ENCODE peak calls at places on chromosomes 3 and 15, in six cellular contexts. Y is AG04450, E is suprapubic skin, R is thoracic aorta, K is neuronal stem cell, N is fibroblast of lung. L is an unnamed sample.

GRCh38 chr15:47720555-47720954 is 3.2 kb downstream of the SEMA6D start:
- DNase-seq in Y (no peak), E (no peak), R (no peak), K (no peak), N (peak), L (no peak)

GRCh38 chr3:114615535-114616064 is 321.8 kb downstream of the TIGIT start:
- DNase-seq in Y (no peak), E (no peak), R (no peak), K (no peak), N (no peak), L (no peak)

GRCh38 chr15:67082007-67082536 is 16.7 kb downstream of the SMAD3 start:
- DNase-seq in Y (no peak), E (no peak), R (no peak), K (no peak), N (no peak), L (no peak)

GRCh38 chr15:51883436-51883835 is 54.0 kb downstream of the TMOD3 start:
- DNase-seq in Y (peak), E (no peak), R (no peak), K (no peak), N (peak), L (no peak)

GRCh38 chr3:132785292-132785691 is 63.1 kb upstream of the NPHP3 start:
- DNase-seq in Y (no peak), E (no peak), R (no peak), K (no peak), N (peak), L (no peak)

GRCh38 chr15:36632196-36632595 is 52.8 kb downstream of the CDIN1 start:
- DNase-seq in Y (no peak), E (no peak), R (no peak), K (no peak), N (peak), L (no peak)

GRCh38 chr3:196179380-196180308 is 31.6 kb downstream of the ZDHHC19 start:
- DNase-seq in Y (peak), E (no peak), R (no peak), K (no peak), N (peak), L (no peak)

GRCh38 chr3:4042869-4043268 is 243.6 kb downstream of the LRRN1 start:
- DNase-seq in Y (no peak), E (no peak), R (no peak), K (no peak), N (no peak), L (no peak)

GRCh38 chr3:8443829-8444791 is 57.5 kb upstream of the LMCD1 start:
- DNase-seq in Y (peak), E (peak), R (peak), K (peak), N (peak), L (peak)

GRCh38 chr15:70236306-70237103 is 138.8 kb upstream of the TLE3 start:
- DNase-seq in Y (peak), E (no peak), R (no peak), K (no peak), N (peak), L (no peak)

GRCh38 chr15:70555713-70556112 is 207.6 kb downstream of the UACA start:
- DNase-seq in Y (no peak), E (peak), R (no peak), K (no peak), N (no peak), L (peak)

GRCh38 chr3:66809579-66809958 is 188.5 kb upstream of the KBTBD8 start:
- DNase-seq in Y (no peak), E (no peak), R (no peak), K (no peak), N (no peak), L (no peak)

GRCh38 chr3:101591071-101591470 is 17.1 kb downstream of the PCNP start:
- DNase-seq in Y (no peak), E (no peak), R (no peak), K (no peak), N (no peak), L (no peak)

GRCh38 chr3:169203631-169204550 is 459.6 kb downstream of the MECOM start:
- DNase-seq in Y (no peak), E (no peak), R (no peak), K (no peak), N (peak), L (no peak)

GRCh38 chr3:14148041-14148985 is 23.5 kb downstream of the TMEM43 start:
- DNase-seq in Y (no peak), E (no peak), R (no peak), K (no peak), N (no peak), L (peak)

GRCh38 chr15:32908135-32908801 is 190.5 kb downstream of the GREM1 start:
- DNase-seq in Y (peak), E (no peak), R (no peak), K (no peak), N (peak), L (no peak)

GRCh38 chr15:32909431-32909830 is 191.6 kb downstream of the GREM1 start:
- DNase-seq in Y (no peak), E (no peak), R (no peak), K (no peak), N (peak), L (no peak)

GRCh38 chr15:32905481-32905880 is 187.7 kb downstream of the GREM1 start:
- DNase-seq in Y (no peak), E (no peak), R (no peak), K (no peak), N (no peak), L (no peak)

GRCh38 chr15:32910839-32911238 is 193.0 kb downstream of the GREM1 start:
- DNase-seq in Y (no peak), E (no peak), R (no peak), K (no peak), N (no peak), L (no peak)

DNA sequence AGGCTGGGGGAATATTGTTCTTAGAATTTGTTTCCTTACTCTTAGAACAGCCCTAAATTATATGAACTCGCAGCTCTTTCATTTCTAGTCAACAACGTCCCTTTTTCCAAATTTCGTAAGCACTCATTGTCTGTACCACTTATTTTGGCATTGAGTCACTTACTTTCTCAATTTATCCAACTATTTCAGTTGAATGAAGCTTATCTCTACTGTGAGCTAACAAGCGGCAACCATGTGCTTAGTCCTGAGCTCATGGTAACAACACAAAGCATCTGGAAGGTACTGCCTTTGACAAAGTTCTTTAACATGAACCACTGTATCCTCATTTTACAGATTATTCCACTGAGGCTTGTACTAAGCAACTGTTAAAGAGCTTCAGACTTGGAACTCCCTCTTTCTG is 191.1 kb downstream of the GREM1 start:
- DNase-seq in Y (no peak), E (no peak), R (no peak), K (no peak), N (no peak), L (no peak)
- H3K27ac ChIP-seq in Y (no peak), E (no peak), R (no peak), K (no peak), N (peak), L (no peak)

GRCh38 chr3:37862712-37863551 is 1.3 kb downstream of the CTDSPL start:
- DNase-seq in Y (no peak), E (no peak), R (no peak), K (peak), N (peak), L (no peak)
- H3K27ac ChIP-seq in Y (peak), E (peak), R (peak), K (no peak), N (peak), L (peak)

DNA sequence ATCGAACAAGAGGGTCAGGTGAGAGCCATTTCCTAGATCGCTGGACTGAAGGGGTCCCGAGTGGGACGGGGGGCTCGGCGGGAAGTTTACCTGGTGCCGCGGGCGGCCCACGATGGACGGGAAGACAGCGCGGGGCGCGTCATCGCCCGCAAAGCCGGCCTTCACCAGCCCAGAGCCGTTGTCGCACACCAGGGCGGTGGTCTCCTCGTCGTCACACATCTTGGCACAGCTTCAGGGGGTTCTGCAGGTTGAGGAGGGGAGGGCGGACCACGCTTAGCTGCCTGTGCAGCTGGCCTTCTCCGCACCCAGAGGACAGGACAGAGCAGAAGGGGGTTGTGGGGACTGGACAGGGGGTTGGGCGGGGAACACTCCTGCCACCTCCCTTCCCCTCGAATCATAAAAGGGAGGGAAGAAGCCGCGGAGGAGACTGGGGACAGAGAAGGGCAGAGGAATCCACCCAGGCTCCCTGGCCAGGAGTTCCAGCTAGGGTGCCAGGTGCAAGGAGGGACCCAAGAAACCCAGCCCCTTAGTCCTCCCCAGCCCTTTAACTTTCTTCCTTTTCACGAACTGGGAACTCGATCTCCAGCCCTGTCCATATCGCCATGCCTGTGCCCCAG is 651 bp downstream of the ACTC1 start:
- DNase-seq in Y (no peak), E (no peak), R (no peak), K (no peak), N (no peak), L (no peak)
- H3K27ac ChIP-seq in Y (no peak), E (no peak), R (peak), K (no peak), N (no peak), L (peak)

DNA sequence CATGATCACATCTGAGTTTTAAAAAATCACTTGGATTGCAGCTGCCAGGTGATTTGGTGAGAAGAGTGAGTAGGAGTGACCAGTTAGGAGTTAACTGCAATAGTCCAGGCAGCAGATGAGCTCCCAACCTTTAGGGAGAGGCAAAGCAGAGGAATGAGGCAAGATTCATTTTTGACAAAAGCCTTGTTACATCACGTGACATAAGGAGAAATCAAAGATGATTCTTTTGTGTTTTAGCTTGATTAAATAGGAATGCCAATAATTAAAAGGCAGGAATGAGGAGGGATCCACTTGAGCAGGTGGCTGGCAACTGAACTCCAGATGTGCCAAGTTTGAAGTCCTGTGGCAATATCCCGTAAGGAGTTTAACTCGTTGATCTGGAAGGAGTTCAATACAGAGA is 2.5 kb downstream of the GATM start:
- DNase-seq in Y (no peak), E (no peak), R (no peak), K (no peak), N (no peak), L (no peak)
- H3K27ac ChIP-seq in Y (no peak), E (no peak), R (no peak), K (no peak), N (no peak), L (peak)

GRCh38 chr15:90035095-90035834 is 34.1 kb downstream of the ZNF710 start:
- DNase-seq in Y (no peak), E (peak), R (no peak), K (no peak), N (peak), L (peak)
- H3K27ac ChIP-seq in Y (no peak), E (peak), R (peak), K (peak), N (peak), L (peak)

GRCh38 chr15:63987979-63988378 is 58.3 kb downstream of the DAPK2 start:
- DNase-seq in Y (no peak), E (no peak), R (no peak), K (no peak), N (no peak), L (no peak)

GRCh38 chr15:63992300-63992699 is 54.0 kb downstream of the DAPK2 start:
- DNase-seq in Y (no peak), E (no peak), R (no peak), K (no peak), N (no peak), L (no peak)

GRCh38 chr15:63994073-63994600 is 52.1 kb downstream of the DAPK2 start:
- DNase-seq in Y (no peak), E (no peak), R (no peak), K (no peak), N (no peak), L (no peak)

GRCh38 chr15:63990449-63990848 is 55.8 kb downstream of the DAPK2 start:
- DNase-seq in Y (no peak), E (no peak), R (no peak), K (no peak), N (no peak), L (no peak)

DNA sequence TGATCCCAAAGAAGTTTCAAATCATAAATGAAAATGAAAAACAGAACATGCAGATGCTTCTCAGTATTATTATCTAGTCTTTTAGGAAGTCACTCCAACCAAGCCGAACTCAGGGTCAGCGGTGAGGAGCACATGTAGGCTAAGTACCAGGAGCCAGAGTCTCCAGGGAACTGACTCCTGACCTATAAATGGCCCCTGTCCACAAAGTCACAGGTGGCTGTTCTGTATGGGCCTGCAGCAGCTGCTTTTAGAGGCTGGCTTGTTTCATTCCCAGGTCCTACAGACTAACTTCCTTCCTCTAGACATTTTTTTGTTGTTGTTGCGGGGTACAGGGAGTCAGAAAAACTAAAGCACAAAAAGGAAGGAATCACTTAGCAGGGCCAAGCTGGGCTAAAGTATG is 54.6 kb downstream of the DAPK2 start:
- DNase-seq in Y (no peak), E (no peak), R (no peak), K (no peak), N (no peak), L (no peak)
- H3K27ac ChIP-seq in Y (no peak), E (no peak), R (no peak), K (no peak), N (no peak), L (no peak)

GRCh38 chr3:172259726-172260248 is 188.5 kb downstream of the GHSR start:
- DNase-seq in Y (no peak), E (no peak), R (no peak), K (no peak), N (peak), L (no peak)

GRCh38 chr3:172258616-172259015 is 189.6 kb downstream of the GHSR start:
- DNase-seq in Y (no peak), E (no peak), R (no peak), K (no peak), N (peak), L (no peak)

GRCh38 chr3:172259191-172259590 is 189.1 kb downstream of the GHSR start:
- DNase-seq in Y (no peak), E (no peak), R (no peak), K (no peak), N (peak), L (no peak)

GRCh38 chr3:172260381-172260780 is 187.9 kb downstream of the GHSR start:
- DNase-seq in Y (no peak), E (no peak), R (no peak), K (no peak), N (peak), L (no peak)

DNA sequence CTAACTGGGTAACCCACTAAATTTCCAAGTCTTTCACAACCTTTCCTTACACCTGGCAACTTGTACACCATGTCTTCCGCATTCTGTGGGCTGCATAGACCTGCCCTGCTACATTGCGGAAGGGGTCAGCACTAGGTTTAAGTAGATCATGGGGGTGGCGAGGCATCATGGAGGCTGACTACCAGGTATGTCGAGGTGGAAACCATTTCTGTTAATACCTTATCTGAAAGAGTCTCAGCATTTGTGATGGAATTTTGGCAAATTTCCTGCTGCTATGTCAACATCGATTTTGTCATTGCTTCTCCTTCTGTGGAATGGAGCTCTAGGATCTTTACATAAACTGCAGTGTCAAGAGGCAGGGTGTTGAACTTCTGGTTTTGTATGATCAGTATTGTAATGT is 187.2 kb downstream of the GHSR start:
- DNase-seq in Y (no peak), E (no peak), R (no peak), K (no peak), N (peak), L (no peak)
- H3K27ac ChIP-seq in Y (no peak), E (peak), R (peak), K (no peak), N (no peak), L (peak)

DNA sequence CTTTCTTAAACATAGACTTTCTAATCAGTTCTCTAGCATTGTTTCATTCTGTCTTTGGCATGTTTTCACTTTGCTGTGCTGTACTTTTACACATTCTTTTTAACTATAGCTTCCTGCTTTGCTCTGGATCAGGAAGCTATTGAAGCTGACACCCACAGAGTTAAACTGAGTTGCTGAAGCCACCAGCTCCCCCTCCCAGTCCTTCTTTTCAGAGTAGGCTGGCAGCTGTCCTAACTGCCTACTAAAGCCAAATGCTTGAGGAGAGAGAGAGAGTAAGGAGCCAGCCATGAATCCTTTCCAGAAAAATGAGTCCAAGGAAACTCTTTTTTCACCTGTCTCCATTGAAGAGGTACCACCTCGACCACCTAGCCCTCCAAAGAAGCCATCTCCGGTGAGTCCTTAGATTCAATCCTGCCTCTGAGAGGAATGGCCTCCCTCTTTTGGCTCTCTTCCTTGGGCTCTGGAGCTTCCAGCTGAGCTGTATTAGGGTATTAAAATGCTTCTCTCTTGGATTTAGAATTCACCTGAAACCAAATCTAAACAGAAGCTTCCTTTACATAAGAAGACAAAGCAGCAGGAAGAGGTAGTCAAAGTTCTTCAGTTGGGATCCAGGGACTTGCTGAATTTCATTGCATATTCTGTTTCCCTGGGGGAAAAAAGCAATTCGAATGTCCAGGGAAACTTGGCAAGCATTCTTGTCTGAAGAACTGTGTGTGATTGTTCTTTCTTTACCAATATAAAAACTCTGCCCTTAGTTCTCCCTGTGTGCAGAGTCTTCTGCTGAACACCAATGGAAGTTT is at the start of gene SLC15A2:
- DNase-seq in Y (no peak), E (no peak), R (no peak), K (no peak), N (peak), L (no peak)
- H3K27ac ChIP-seq in Y (no peak), E (peak), R (no peak), K (no peak), N (no peak), L (no peak)

L was measured in coronary artery.